ENCODE peak calls at places on chromosome 9, in six cellular contexts. M is endodermal cell, L is sigmoid colon, R is heart left ventricle, T is spleen, J is fibroblast of pulmonary artery. B is an unnamed sample.
A peak's percentile ranks its signal among the peaks of the same experiment; 100 is the strongest.

GRCh38 chr9:89022071-89022721 is 30.9 kb downstream of the S1PR3 start:
- DNase-seq in M (no peak), L (no peak), R (no peak), T (no peak), J (peak; percentile 76), B (no peak)

GRCh38 chr9:13860926-13861325 is 453.0 kb downstream of the NFIB start:
- DNase-seq in M (no peak), L (no peak), R (no peak), T (no peak), J (peak; percentile 20), B (no peak)

GRCh38 chr9:124320062-124320973 is 62.6 kb downstream of the NEK6 start:
- DNase-seq in M (peak; percentile 95), L (peak; percentile 81), R (peak; percentile 73), T (peak; percentile 86), J (peak; percentile 71), B (no peak)

GRCh38 chr9:108400267-108400666 is 455.5 kb downstream of the ACTL7B start:
- DNase-seq in M (no peak), L (no peak), R (no peak), T (no peak), J (no peak), B (no peak)

GRCh38 chr9:122121931-122122330 is 28.8 kb upstream of the TTLL11 start:
- DNase-seq in M (no peak), L (no peak), R (no peak), T (no peak), J (no peak), B (no peak)

GRCh38 chr9:91395553-91396470 is 27.8 kb downstream of the NFIL3 start:
- DNase-seq in M (no peak), L (no peak), R (no peak), T (no peak), J (peak; percentile 86), B (no peak)

GRCh38 chr9:120412425-120412951 is 167.5 kb downstream of the CDK5RAP2 start:
- DNase-seq in M (peak; percentile 51), L (no peak), R (no peak), T (no peak), J (peak; percentile 70), B (no peak)

GRCh38 chr9:120394058-120394669 is 185.8 kb downstream of the CDK5RAP2 start:
- DNase-seq in M (no peak), L (peak; percentile 36), R (no peak), T (no peak), J (peak; percentile 88), B (peak; percentile 73)

GRCh38 chr9:125177888-125178287 is 11.7 kb downstream of the PPP6C start:
- DNase-seq in M (no peak), L (no peak), R (no peak), T (no peak), J (no peak), B (no peak)

GRCh38 chr9:99813739-99814138 is 7.9 kb upstream of the NR4A3 start:
- DNase-seq in M (no peak), L (no peak), R (no peak), T (no peak), J (no peak), B (no peak)

GRCh38 chr9:13915591-13916301 is 398.2 kb downstream of the NFIB start:
- DNase-seq in M (no peak), L (no peak), R (no peak), T (no peak), J (peak; percentile 48), B (no peak)

GRCh38 chr9:96117398-96118060 is 184.4 kb downstream of the HSD17B3 start:
- DNase-seq in M (peak; percentile 26), L (no peak), R (no peak), T (no peak), J (no peak), B (no peak)

GRCh38 chr9:88433583-88434240 is 45.5 kb downstream of the SPIN1 start:
- DNase-seq in M (no peak), L (no peak), R (no peak), T (no peak), J (peak; percentile 4), B (no peak)

GRCh38 chr9:98709968-98710965 is 1.5 kb upstream of the GABBR2 start:
- DNase-seq in M (peak; percentile 81), L (no peak), R (no peak), T (no peak), J (peak; percentile 83), B (no peak)

GRCh38 chr9:136239963-136240330 is 5.7 kb downstream of the QSOX2 start:
- DNase-seq in M (no peak), L (no peak), R (no peak), T (peak; percentile 86), J (no peak), B (no peak)

GRCh38 chr9:113322671-113323070 is 17.4 kb downstream of the WDR31 start:
- DNase-seq in M (peak; percentile 26), L (no peak), R (no peak), T (no peak), J (no peak), B (no peak)

GRCh38 chr9:69397384-69398214 is 72.6 kb downstream of the ENTREP1 start:
- DNase-seq in M (no peak), L (no peak), R (no peak), T (no peak), J (peak; percentile 30), B (no peak)

GRCh38 chr9:13491493-13492424 is 212.3 kb upstream of the MPDZ start:
- DNase-seq in M (peak; percentile 70), L (no peak), R (no peak), T (no peak), J (no peak), B (no peak)

GRCh38 chr9:87944687-87945086 is 26.9 kb downstream of the SPATA31C1 start:
- DNase-seq in M (no peak), L (no peak), R (no peak), T (no peak), J (no peak), B (no peak)

GRCh38 chr9:130433168-130433946 is 11.4 kb upstream of the ASS1 start:
- DNase-seq in M (peak; percentile 90), L (no peak), R (no peak), T (no peak), J (peak; percentile 49), B (peak; percentile 63)

GRCh38 chr9:136267261-136268111 is 21.9 kb upstream of the QSOX2 start:
- DNase-seq in M (peak; percentile 95), L (peak; percentile 92), R (peak; percentile 78), T (peak; percentile 95), J (peak; percentile 86), B (no peak)

GRCh38 chr9:97629136-97629535 is 4.0 kb downstream of the TSTD2 start:
- DNase-seq in M (no peak), L (no peak), R (no peak), T (no peak), J (no peak), B (no peak)

GRCh38 chr9:755454-756381 is 85.8 kb upstream of the DMRT1 start:
- DNase-seq in M (no peak), L (peak; percentile 37), R (no peak), T (no peak), J (peak; percentile 87), B (no peak)

GRCh38 chr9:28951945-28952344 is 1378.7 kb upstream of the C9orf72 start:
- DNase-seq in M (peak; percentile 49), L (no peak), R (no peak), T (no peak), J (peak; percentile 24), B (no peak)

GRCh38 chr9:1366300-1366699 is 316.1 kb downstream of the DMRT2 start:
- DNase-seq in M (no peak), L (no peak), R (no peak), T (no peak), J (no peak), B (no peak)

GRCh38 chr9:98019098-98019497 is 36.0 kb downstream of the ANP32B start:
- DNase-seq in M (no peak), L (no peak), R (no peak), T (no peak), J (no peak), B (no peak)

GRCh38 chr9:133433351-133433843 is 11.2 kb downstream of the ADAMTS13 start:
- DNase-seq in M (no peak), L (no peak), R (no peak), T (no peak), J (no peak), B (no peak)
- TF ChIP-seq CTCF in M (peak; percentile 26), L (no peak), R (no peak), T (no peak), J (no peak), B (no peak)

GRCh38 chr9:72271617-72272478 is 93.2 kb downstream of the ZFAND5 start:
- DNase-seq in M (peak; percentile 86), L (no peak), R (peak; percentile 30), T (no peak), J (peak; percentile 66), B (no peak)
- TF ChIP-seq CTCF in M (peak; percentile 92), L (peak; percentile 40), R (peak; percentile 83), T (peak; percentile 62), J (peak; percentile 93), B (peak; percentile 94)

GRCh38 chr9:82108474-82108873 is 119.9 kb downstream of the SPATA31D1 start:
- DNase-seq in M (no peak), L (no peak), R (no peak), T (no peak), J (no peak), B (no peak)

GRCh38 chr9:82106536-82106935 is 118.0 kb downstream of the SPATA31D1 start:
- DNase-seq in M (no peak), L (no peak), R (no peak), T (no peak), J (no peak), B (no peak)

GRCh38 chr9:82101475-82101874 is 112.9 kb downstream of the SPATA31D1 start:
- DNase-seq in M (no peak), L (no peak), R (no peak), T (no peak), J (no peak), B (no peak)

GRCh38 chr9:82105729-82106128 is 117.2 kb downstream of the SPATA31D1 start:
- DNase-seq in M (peak; percentile 54), L (no peak), R (no peak), T (no peak), J (no peak), B (no peak)

DNA sequence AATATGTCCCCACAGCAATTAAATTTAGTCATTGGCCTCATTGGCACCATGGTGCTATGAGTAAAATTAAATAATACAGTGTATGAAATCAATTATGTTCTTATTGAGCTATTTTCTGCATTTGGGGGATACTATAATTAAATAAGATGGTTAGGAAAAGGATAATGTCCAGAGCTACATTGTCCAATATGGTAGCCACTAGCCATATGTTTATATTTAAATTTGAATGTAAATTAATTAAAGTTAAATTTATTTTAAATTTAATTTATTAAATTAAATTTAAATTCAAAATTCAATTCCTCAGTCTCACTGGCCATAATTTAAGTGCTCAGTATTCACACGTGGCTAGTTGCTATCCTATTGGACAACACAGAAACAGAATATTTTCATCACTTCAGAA is 115.7 kb downstream of the SPATA31D1 start:
- DNase-seq in M (no peak), L (no peak), R (no peak), T (no peak), J (no peak), B (no peak)
- TF ChIP-seq CTCF in M (no peak), L (no peak), R (no peak), T (no peak), J (no peak), B (no peak)

GRCh38 chr9:30932226-30932625 is 1452.2 kb upstream of the ACO1 start:
- DNase-seq in M (no peak), L (no peak), R (no peak), T (no peak), J (no peak), B (no peak)

DNA sequence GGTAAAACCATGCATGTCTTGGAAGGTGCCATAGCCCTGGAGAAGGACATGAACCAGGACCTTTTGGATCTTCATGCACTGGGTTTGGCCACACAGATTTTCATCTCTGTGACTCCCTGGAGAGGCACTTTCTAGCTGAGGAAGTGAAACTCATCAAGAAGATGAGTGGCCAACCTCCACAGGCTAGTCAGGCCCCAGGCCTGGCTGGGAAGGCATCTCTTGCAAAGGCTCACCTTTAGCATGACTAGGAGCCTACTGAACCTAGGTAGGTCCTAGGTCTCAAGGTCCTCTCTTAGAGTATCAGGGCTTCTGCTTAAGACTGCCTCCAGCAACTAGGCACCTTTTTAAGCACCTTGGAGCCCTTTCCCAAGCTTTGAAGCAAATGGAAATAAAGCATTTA is 1448.7 kb upstream of the ACO1 start:
- DNase-seq in M (no peak), L (no peak), R (no peak), T (no peak), J (no peak), B (no peak)
- TF ChIP-seq CTCF in M (no peak), L (no peak), R (no peak), T (no peak), J (no peak), B (no peak)